ENCODE peak calls at places on chromosomes 7 and 10, in four cellular contexts. K is NCI-H510A treated with DMSO at 0.1 percent for 48 hours, U is amygdala, L is kidney glomerular epithelial cell. X is an unnamed sample.

GRCh38 chr7:121107923-121108498 is 119.5 kb downstream of the CPED1 start:
- DNase-seq in U (no peak), K (peak), L (peak), X (no peak)

GRCh38 chr10:128060341-128060851 is 65.8 kb downstream of the MKI67 start:
- DNase-seq in K (no peak), U (no peak), L (no peak), X (no peak)

GRCh38 chr7:33495207-33495606 is 365.8 kb downstream of the BBS9 start:
- DNase-seq in L (peak), U (no peak), K (no peak), X (no peak)

GRCh38 chr7:43594020-43594419 is 11.1 kb downstream of the STK17A start:
- DNase-seq in L (no peak), K (no peak), U (no peak), X (no peak)

GRCh38 chr10:88756660-88757059 is 3.2 kb upstream of the LIPN start:
- DNase-seq in U (no peak), K (no peak), L (no peak), X (no peak)

GRCh38 chr10:108095932-108096925 is 931.7 kb upstream of the SORCS1 start:
- DNase-seq in L (no peak), K (no peak), U (no peak), X (no peak)

GRCh38 chr7:2029936-2030335 is 202.8 kb downstream of the MAD1L1 start:
- DNase-seq in L (no peak), K (no peak), U (no peak), X (no peak)

GRCh38 chr7:112176241-112176640 is 30.0 kb downstream of the DOCK4 start:
- DNase-seq in L (no peak), K (no peak), U (no peak), X (no peak)

GRCh38 chr7:48087349-48087748 is 1.7 kb upstream of the UPP1 start:
- DNase-seq in U (no peak), K (no peak), L (no peak), X (no peak)

GRCh38 chr7:103598326-103598905 is 152.4 kb upstream of the SLC26A5 start:
- DNase-seq in L (peak), K (no peak), U (no peak), X (no peak)

GRCh38 chr7:135771961-135772638 is 23.5 kb upstream of the FAM180A start:
- DNase-seq in U (no peak), L (no peak), K (no peak), X (no peak)

GRCh38 chr10:78634389-78634815 is 434.4 kb upstream of the ZMIZ1 start:
- DNase-seq in K (no peak), L (peak), U (no peak), X (no peak)

GRCh38 chr7:107995184-107996071 is 7.5 kb downstream of the LAMB1 start:
- DNase-seq in K (no peak), U (no peak), L (peak), X (no peak)

GRCh38 chr10:68087338-68088029 is 12.4 kb upstream of the HERC4 start:
- DNase-seq in U (no peak), K (no peak), L (no peak), X (no peak)

GRCh38 chr10:132657127-132657706 is 119.6 kb downstream of the INPP5A start:
- DNase-seq in U (no peak), L (no peak), K (no peak), X (no peak)

GRCh38 chr10:35447693-35448407 is 111.5 kb downstream of the CCNY start:
- DNase-seq in U (no peak), K (peak), L (peak), X (no peak)

GRCh38 chr7:90889210-90889609 is 293.1 kb downstream of the CDK14 start:
- DNase-seq in K (no peak), L (no peak), U (no peak), X (no peak)

GRCh38 chr10:16656886-16657285 is 135.2 kb upstream of the C1QL3 start:
- DNase-seq in U (no peak), K (no peak), L (no peak), X (no peak)

GRCh38 chr10:36794981-36795380 is 330.4 kb upstream of the ANKRD30A start:
- DNase-seq in U (no peak), L (no peak), K (no peak), X (no peak)

GRCh38 chr10:75464478-75465090 is 33.2 kb downstream of the LRMDA start:
- DNase-seq in U (no peak), K (no peak), L (no peak), X (no peak)

GRCh38 chr7:20307119-20307518 is 23.6 kb upstream of the ITGB8 start:
- DNase-seq in U (no peak), K (peak), L (no peak), X (no peak)

GRCh38 chr7:28442540-28443420 is 30.5 kb downstream of the CREB5 start:
- DNase-seq in L (no peak), K (no peak), U (no peak), X (no peak)

GRCh38 chr10:28837613-28838390 is 160.5 kb downstream of the BAMBI start:
- DNase-seq in K (no peak), U (no peak), L (no peak), X (no peak)

GRCh38 chr7:128365432-128365831 is 3.9 kb upstream of the PRRT4 start:
- DNase-seq in K (no peak), L (no peak), U (no peak), X (no peak)

GRCh38 chr10:35792301-35792700 is 150.2 kb upstream of the FZD8 start:
- DNase-seq in U (no peak), K (no peak), L (no peak), X (no peak)

GRCh38 chr10:124403548-124403947 is 15.2 kb downstream of the OAT start:
- DNase-seq in L (peak), U (no peak), K (peak), X (no peak)

GRCh38 chr10:104333037-104333727 is 5.1 kb downstream of the ITPRIP start:
- DNase-seq in L (no peak), U (no peak), K (no peak), X (no peak)

GRCh38 chr7:25647872-25648271 is 419.6 kb upstream of the NPVF start:
- DNase-seq in U (no peak), K (no peak), L (no peak), X (no peak)

GRCh38 chr10:88218362-88218761 is 354.9 kb downstream of the PTEN start:
- DNase-seq in U (no peak), L (no peak), K (no peak), X (no peak)

GRCh38 chr7:134856141-134856540 is 76.7 kb downstream of the CALD1 start:
- DNase-seq in U (no peak), K (no peak), L (no peak), X (no peak)

X was measured in cerebellar nuclear complex.